ENCODE peak calls at places on chromosome 17, in four cellular contexts. M is Peyer's patch, R is transverse colon, F is tibial artery. O is an unnamed sample. For H3K4me1, the result is how much of the 10 kb centered on the place peaks cover.

GRCh38 chr17:34892864-34893263 is 68.4 kb downstream of the CCT6B start:
- DNase-seq in M (no peak), R (no peak), F (no peak), O (no peak)

GRCh38 chr17:74968361-74968780 is 4.2 kb downstream of the HID1 start:
- DNase-seq in M (peak), R (peak), F (no peak), O (no peak)

GRCh38 chr17:41480136-41480535 is 815 bp downstream of the KRT35 start:
- DNase-seq in M (no peak), R (no peak), F (no peak), O (no peak)

GRCh38 chr17:31241116-31241515 is 55.9 kb downstream of the OMG start:
- DNase-seq in M (no peak), R (no peak), F (no peak), O (no peak)

GRCh38 chr17:37212184-37212583 is 163.6 kb upstream of the C17orf78 start:
- DNase-seq in M (no peak), R (no peak), F (no peak), O (no peak)

GRCh38 chr17:43651621-43652480 is 9.9 kb downstream of the MEOX1 start:
- DNase-seq in M (no peak), R (no peak), F (no peak), O (no peak)

GRCh38 chr17:75218121-75218520 is 12.6 kb downstream of the NUP85 start:
- DNase-seq in M (no peak), R (no peak), F (no peak), O (no peak)

GRCh38 chr17:68198931-68199836 is 48.7 kb upstream of the AMZ2 start:
- DNase-seq in M (peak), R (no peak), F (no peak), O (peak)

GRCh38 chr17:66310528-66311148 is 8.2 kb downstream of the PRKCA start:
- DNase-seq in M (no peak), R (no peak), F (no peak), O (no peak)

GRCh38 chr17:61457226-61457983 is 5.2 kb downstream of the TBX4 start:
- DNase-seq in M (peak), R (no peak), F (no peak), O (no peak)

GRCh38 chr17:51860934-51861561 is 297.5 kb downstream of the CA10 start:
- DNase-seq in M (peak), R (peak), F (no peak), O (peak)
- TF ChIP-seq CTCF in M (peak), R (peak), F (no peak), O (peak)

DNA sequence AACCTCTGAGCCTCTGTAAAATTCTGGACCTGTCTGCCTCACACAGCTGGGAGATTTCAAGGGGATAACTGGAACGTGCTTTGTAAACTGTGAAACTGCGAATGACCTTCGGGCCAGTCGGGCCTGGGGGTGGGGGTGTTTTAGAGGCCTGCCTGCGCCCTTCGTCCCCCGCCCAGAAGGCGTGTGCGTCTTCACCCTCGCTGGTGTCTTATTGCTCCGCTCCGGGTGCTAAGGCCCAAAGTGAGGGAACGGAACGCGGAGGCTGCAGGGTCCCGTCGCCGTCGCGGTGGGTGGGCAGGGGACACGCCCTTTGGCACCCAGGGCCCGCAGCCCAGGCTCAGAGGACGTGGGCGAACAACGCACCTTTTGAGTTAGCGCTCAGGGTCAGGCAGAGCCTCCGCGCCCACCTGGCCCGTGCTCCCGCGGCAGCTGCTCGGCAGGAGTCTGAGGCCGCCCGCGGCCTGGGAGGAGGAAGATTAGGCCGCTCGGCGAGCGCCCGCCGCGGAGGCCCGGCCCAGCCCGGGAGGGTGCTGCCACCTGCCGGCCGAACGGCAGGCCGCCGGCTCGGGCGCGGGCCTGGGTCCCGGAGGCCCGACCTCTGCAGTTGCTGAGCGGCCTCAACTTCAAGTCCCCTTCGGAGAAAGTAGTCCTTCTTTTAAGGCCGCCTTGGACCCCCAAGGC is 29.7 kb downstream of the DCAKD start:
- DNase-seq in M (peak), R (peak), F (peak), O (peak)
- H3K4me1 ChIP-seq in M (under half), R (under half), F (under half), O (under half)

DNA sequence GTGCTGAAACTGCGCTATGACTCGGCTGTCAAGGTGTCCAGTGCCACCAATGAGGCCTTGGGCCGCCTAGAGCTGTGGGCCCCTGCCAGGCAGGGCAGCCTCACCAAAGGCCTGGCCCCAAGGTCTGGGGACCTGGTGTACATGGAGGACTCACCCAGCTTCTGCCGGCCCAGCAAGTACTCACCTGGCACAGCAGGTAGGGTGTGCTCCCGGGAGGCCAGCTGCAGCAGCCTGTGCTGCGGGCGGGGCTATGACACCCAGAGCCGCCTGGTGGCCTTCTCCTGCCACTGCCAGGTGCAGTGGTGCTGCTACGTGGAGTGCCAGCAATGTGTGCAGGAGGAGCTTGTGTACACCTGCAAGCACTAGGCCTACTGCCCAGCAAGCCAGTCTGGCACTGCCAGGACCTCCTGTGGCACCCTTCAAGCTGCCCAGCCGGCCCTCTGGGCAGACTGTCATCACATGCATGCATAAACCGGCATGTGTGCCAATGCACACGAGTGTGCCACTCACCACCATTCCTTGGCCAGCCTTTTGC is 25.0 kb downstream of the WNT9B start:
- DNase-seq in M (peak), R (peak), F (no peak), O (peak)
- TF ChIP-seq CTCF in M (peak), R (peak), F (no peak), O (peak)

GRCh38 chr17:59519132-59519531 is 46.3 kb upstream of the DHX40 start:
- DNase-seq in M (no peak), R (no peak), F (no peak), O (no peak)
- H3K4me1 ChIP-seq in M (under half), R (under half), F (under half), O (under half)

GRCh38 chr17:80253631-80254395 is 6.8 kb upstream of the RNF213 start:
- DNase-seq in M (no peak), R (no peak), F (peak), O (no peak)

GRCh38 chr17:80256034-80256350 is 4.7 kb upstream of the RNF213 start:
- DNase-seq in M (no peak), R (no peak), F (peak), O (no peak)

GRCh38 chr17:80254396-80255241 is 6.0 kb upstream of the RNF213 start:
- DNase-seq in M (peak), R (peak), F (peak), O (no peak)

GRCh38 chr17:80251966-80252365 is 8.7 kb upstream of the RNF213 start:
- DNase-seq in M (no peak), R (no peak), F (peak), O (no peak)

GRCh38 chr17:80252871-80253270 is 7.8 kb upstream of the RNF213 start:
- DNase-seq in M (peak), R (peak), F (peak), O (peak)
- TF ChIP-seq CTCF in M (peak), R (peak), F (peak), O (peak)

DNA sequence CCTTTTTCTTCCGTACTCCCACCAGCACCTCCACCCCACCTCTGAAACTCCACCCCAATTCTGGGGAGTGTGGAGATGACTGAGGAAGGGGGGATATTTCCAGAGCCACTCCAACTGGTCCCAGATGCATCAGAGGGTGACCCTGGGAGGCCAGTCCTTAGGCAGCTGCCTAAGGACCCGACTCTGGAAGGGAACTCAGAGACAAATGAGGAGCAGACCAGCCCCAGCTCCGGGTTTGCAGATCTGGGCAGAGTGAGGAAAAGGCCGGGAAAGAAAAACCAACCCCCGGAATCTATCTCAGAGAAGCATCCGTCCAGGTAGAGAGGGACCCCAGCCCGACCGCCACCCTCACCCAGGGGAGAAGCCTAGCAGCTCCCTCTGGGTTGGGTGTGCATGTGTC is 41.5 kb downstream of the SOCS3 start:
- DNase-seq in M (no peak), R (no peak), F (no peak), O (no peak)
- H3K4me1 ChIP-seq in M (under half), R (under half), F (under half), O (under half)

GRCh38 chr17:19672009-19672837 is 23.7 kb downstream of the ALDH3A2 start:
- DNase-seq in M (peak), R (peak), F (peak), O (peak)
- TF ChIP-seq CTCF in M (peak), R (no peak), F (no peak), O (no peak)